ENCODE peak calls at places on chromosomes 12 and 14, in nine cellular contexts. V is Right ventricle myocardium superior; E is activated naive CD4-positive, alpha-beta T cell treated with Interleukin-2 at 50 U/mL for 16 hours; Q is cardiac muscle cell; L is iPS-NIHi11; F is psoas muscle; P is mammary epithelial cell; X is stimulated activated CD8-positive, alpha-beta memory T cell treated with anti-CD3 and anti-CD28 coated beads, Interleukin-4, amount 100 ng/mL, for 24 hours; T is adipocyte. M is an unnamed sample.

GRCh38 chr12:103731539-103731938 is 109.5 kb downstream of the NT5DC3 start:
- DNase-seq in V (no peak), E (no peak), Q (no peak), L (no peak), F (no peak), P (no peak), X (no peak), T (no peak), M (no peak)

GRCh38 chr14:76918176-76918750 is 92.1 kb downstream of the LRRC74A start:
- DNase-seq in V (peak), E (no peak), Q (peak), L (no peak), F (peak), P (no peak), X (no peak), T (peak), M (no peak)

GRCh38 chr12:66716522-66716921 is 37.6 kb upstream of the GRIP1 start:
- DNase-seq in V (no peak), E (peak), Q (no peak), L (no peak), F (no peak), P (no peak), X (no peak), T (no peak), M (no peak)

GRCh38 chr12:95551913-95552516 is 739 bp upstream of the USP44 start:
- DNase-seq in V (no peak), E (no peak), Q (no peak), L (no peak), F (no peak), P (no peak), X (no peak), T (no peak), M (no peak)

GRCh38 chr12:64390275-64390851 is at the start of gene C12orf56:
- DNase-seq in V (no peak), E (peak), Q (peak), L (peak), F (no peak), P (no peak), X (no peak), T (peak), M (no peak)

GRCh38 chr12:108257004-108257403 is 82.1 kb downstream of the CMKLR1 start:
- DNase-seq in V (no peak), E (no peak), Q (no peak), L (no peak), F (no peak), P (no peak), X (no peak), T (no peak), M (no peak)

GRCh38 chr14:52730708-52731111 is 744 bp downstream of the STYX start:
- DNase-seq in V (no peak), E (no peak), Q (peak), L (no peak), F (no peak), P (peak), X (no peak), T (no peak), M (no peak)

GRCh38 chr12:4705824-4706223 is 14.4 kb upstream of the GALNT8 start:
- DNase-seq in V (no peak), E (no peak), Q (no peak), L (no peak), F (no peak), P (no peak), X (no peak), T (no peak), M (no peak)

GRCh38 chr12:104510145-104510872 is 53.6 kb downstream of the CHST11 start:
- DNase-seq in V (no peak), E (no peak), Q (peak), L (no peak), F (no peak), P (peak), X (no peak), T (no peak), M (no peak)

GRCh38 chr14:61342486-61342885 is 21.1 kb downstream of the PRKCH start:
- DNase-seq in V (no peak), E (peak), Q (no peak), L (no peak), F (no peak), P (no peak), X (peak), T (no peak), M (no peak)

GRCh38 chr14:65104791-65105190 is 2.5 kb upstream of the MAX start:
- DNase-seq in V (no peak), E (no peak), Q (no peak), L (no peak), F (no peak), P (no peak), X (no peak), T (no peak), M (no peak)

GRCh38 chr14:22450266-22450665 is 138.8 kb downstream of the DAD1 start:
- DNase-seq in V (no peak), E (no peak), Q (no peak), L (no peak), F (no peak), P (no peak), X (no peak), T (no peak), M (no peak)

GRCh38 chr12:33330940-33331339 is 108.7 kb downstream of the SYT10 start:
- DNase-seq in V (no peak), E (no peak), Q (no peak), L (no peak), F (no peak), P (no peak), X (no peak), T (no peak), M (no peak)

GRCh38 chr14:64147126-64147790 is 146.9 kb downstream of the ESR2 start:
- DNase-seq in V (no peak), E (no peak), Q (peak), L (no peak), F (no peak), P (no peak), X (no peak), T (peak), M (no peak)

GRCh38 chr12:82359115-82359478 is 768 bp downstream of the METTL25 start:
- DNase-seq in V (peak), E (no peak), Q (peak), L (peak), F (peak), P (no peak), X (no peak), T (peak), M (peak)

GRCh38 chr14:57725399-57726077 is 140.4 kb downstream of the SLC35F4 start:
- DNase-seq in V (no peak), E (no peak), Q (peak), L (no peak), F (no peak), P (peak), X (no peak), T (no peak), M (no peak)

GRCh38 chr12:5587701-5588100 is 155.8 kb downstream of the NTF3 start:
- DNase-seq in V (no peak), E (no peak), Q (no peak), L (peak), F (no peak), P (no peak), X (no peak), T (no peak), M (no peak)